ENCODE peak calls at places on chromosomes 3 and 15, in ten cellular contexts. T is naive thymus-derived CD4-positive, alpha-beta T cell; I is activated CD4-positive, alpha-beta memory T cell treated with anti-CD3 and anti-CD28 coated beads for 36 hours; Y is CD4-positive, CD25-positive, alpha-beta regulatory T cell; R is dorsolateral prefrontal cortex; L is A673; A is anterior cingulate cortex; N is IMR-90; F is AG09309; M is substantia nigra. Q is an unnamed sample.

GRCh38 chr15:31465083-31465955 is 138.7 kb downstream of the KLF13 start:
- DNase-seq in T (no peak), I (peak), Y (no peak), R (no peak), L (no peak), A (no peak), N (no peak), F (no peak), M (no peak), Q (no peak)

GRCh38 chr3:40130721-40131120 is 178.8 kb upstream of the EIF1B start:
- DNase-seq in T (no peak), I (no peak), Y (no peak), R (no peak), L (no peak), A (no peak), N (no peak), F (no peak), M (no peak), Q (no peak)

GRCh38 chr3:126982125-126982521 is 792 bp upstream of the PLXNA1 start:
- DNase-seq in T (no peak), I (peak), Y (no peak), R (no peak), L (no peak), A (no peak), N (peak), F (no peak), M (no peak), Q (no peak)

GRCh38 chr15:67446449-67446848 is 74.5 kb upstream of the C15orf61 start:
- DNase-seq in T (no peak), I (no peak), Y (no peak), R (no peak), L (no peak), A (no peak), N (no peak), F (no peak), M (no peak), Q (no peak)

GRCh38 chr3:108489776-108490175 is 20.6 kb downstream of the MYH15 start:
- DNase-seq in T (peak), I (peak), Y (peak), R (no peak), L (peak), A (no peak), N (peak), F (no peak), M (peak), Q (peak)

GRCh38 chr3:46368569-46368968 is 2.2 kb upstream of the CCR5 start:
- DNase-seq in T (no peak), I (peak), Y (peak), R (peak), L (no peak), A (no peak), N (no peak), F (no peak), M (no peak), Q (peak)

GRCh38 chr3:34363871-34364270 is 565.4 kb downstream of the PDCD6IP start:
- DNase-seq in T (no peak), I (no peak), Y (no peak), R (no peak), L (no peak), A (no peak), N (no peak), F (no peak), M (no peak), Q (no peak)

GRCh38 chr3:52489453-52489852 is 5.7 kb upstream of the STAB1 start:
- DNase-seq in T (no peak), I (no peak), Y (no peak), R (no peak), L (no peak), A (no peak), N (no peak), F (no peak), M (no peak), Q (no peak)

GRCh38 chr15:68410466-68411200 is 21.3 kb downstream of the ITGA11 start:
- DNase-seq in T (no peak), I (no peak), Y (no peak), R (no peak), L (no peak), A (no peak), N (no peak), F (no peak), M (no peak), Q (no peak)

GRCh38 chr15:91963051-91963450 is 109.5 kb downstream of the SLCO3A1 start:
- DNase-seq in T (no peak), I (no peak), Y (no peak), R (no peak), L (no peak), A (no peak), N (no peak), F (no peak), M (no peak), Q (no peak)

GRCh38 chr3:136750209-136750921 is 1.8 kb downstream of the STAG1 start:
- DNase-seq in T (no peak), I (no peak), Y (no peak), R (no peak), L (no peak), A (no peak), N (no peak), F (no peak), M (no peak), Q (peak)

GRCh38 chr3:35426581-35426980 is 212.7 kb upstream of the ARPP21 start:
- DNase-seq in T (no peak), I (no peak), Y (no peak), R (no peak), L (no peak), A (no peak), N (no peak), F (no peak), M (no peak), Q (no peak)

GRCh38 chr3:10245313-10245712 is 2.9 kb upstream of the TATDN2 start:
- DNase-seq in T (no peak), I (no peak), Y (no peak), R (no peak), L (no peak), A (no peak), N (no peak), F (no peak), M (no peak), Q (no peak)

GRCh38 chr3:126450219-126450618 is 25.5 kb downstream of the ZXDC start:
- DNase-seq in T (no peak), I (no peak), Y (no peak), R (no peak), L (no peak), A (no peak), N (no peak), F (no peak), M (no peak), Q (no peak)

GRCh38 chr3:179449621-179450020 is 1.6 kb downstream of the GNB4 start:
- DNase-seq in T (no peak), I (no peak), Y (no peak), R (no peak), L (no peak), A (no peak), N (peak), F (no peak), M (no peak), Q (no peak)

GRCh38 chr3:72633101-72633500 is 215.1 kb downstream of the SHQ1 start:
- DNase-seq in T (no peak), I (no peak), Y (no peak), R (no peak), L (no peak), A (no peak), N (no peak), F (no peak), M (no peak), Q (no peak)

GRCh38 chr15:85094685-85095084 is 113.0 kb downstream of the PDE8A start:
- DNase-seq in T (no peak), I (no peak), Y (no peak), R (no peak), L (no peak), A (no peak), N (peak), F (no peak), M (no peak), Q (no peak)

GRCh38 chr3:197430961-197431910 is 124.5 kb downstream of the BDH1 start:
- DNase-seq in T (no peak), I (no peak), Y (no peak), R (no peak), L (no peak), A (no peak), N (peak), F (peak), M (no peak), Q (no peak)

GRCh38 chr3:94301346-94301745 is 238.5 kb downstream of the NSUN3 start:
- DNase-seq in T (no peak), I (no peak), Y (no peak), R (no peak), L (no peak), A (no peak), N (no peak), F (no peak), M (no peak), Q (no peak)

GRCh38 chr15:53716909-53717878 is 42.3 kb downstream of the WDR72 start:
- DNase-seq in T (no peak), I (no peak), Y (no peak), R (no peak), L (peak), A (no peak), N (no peak), F (no peak), M (no peak), Q (no peak)

GRCh38 chr3:58169371-58169770 is 41.4 kb downstream of the DNASE1L3 start:
- DNase-seq in T (no peak), I (no peak), Y (no peak), R (no peak), L (no peak), A (no peak), N (no peak), F (no peak), M (no peak), Q (no peak)

GRCh38 chr15:40428183-40428582 is 12.6 kb upstream of the BAHD1 start:
- DNase-seq in T (no peak), I (no peak), Y (no peak), R (no peak), L (no peak), A (no peak), N (no peak), F (no peak), M (no peak), Q (no peak)

GRCh38 chr3:160473978-160474377 is 24.4 kb upstream of the TRIM59 start:
- DNase-seq in T (no peak), I (no peak), Y (no peak), R (no peak), L (no peak), A (no peak), N (peak), F (peak), M (no peak), Q (no peak)

GRCh38 chr3:163508212-163508611 is 1570.1 kb downstream of the SI start:
- DNase-seq in T (no peak), I (no peak), Y (no peak), R (no peak), L (no peak), A (no peak), N (no peak), F (no peak), M (no peak), Q (no peak)

GRCh38 chr3:13832130-13832529 is 47.7 kb downstream of the WNT7A start:
- DNase-seq in T (no peak), I (no peak), Y (no peak), R (no peak), L (no peak), A (no peak), N (no peak), F (no peak), M (no peak), Q (no peak)

GRCh38 chr3:5160926-5161858 is 26.3 kb upstream of the EDEM1 start:
- DNase-seq in T (no peak), I (peak), Y (no peak), R (no peak), L (peak), A (no peak), N (no peak), F (no peak), M (no peak), Q (no peak)

GRCh38 chr3:43759297-43759782 is 68.6 kb downstream of the ABHD5 start:
- DNase-seq in T (no peak), I (peak), Y (peak), R (peak), L (no peak), A (no peak), N (peak), F (no peak), M (no peak), Q (peak)

GRCh38 chr15:70240082-70240481 is 142.4 kb upstream of the TLE3 start:
- DNase-seq in T (no peak), I (peak), Y (no peak), R (no peak), L (no peak), A (no peak), N (no peak), F (no peak), M (no peak), Q (no peak)

GRCh38 chr15:29345549-29346525 is 76.2 kb upstream of the NSMCE3 start:
- DNase-seq in T (no peak), I (no peak), Y (no peak), R (no peak), L (no peak), A (no peak), N (no peak), F (no peak), M (no peak), Q (no peak)

GRCh38 chr3:76063811-76064210 is 278.5 kb upstream of the ZNF717 start:
- DNase-seq in T (no peak), I (no peak), Y (no peak), R (no peak), L (no peak), A (no peak), N (no peak), F (no peak), M (no peak), Q (no peak)

GRCh38 chr3:178618197-178618596 is 82.0 kb downstream of the KCNMB2 start:
- DNase-seq in T (no peak), I (no peak), Y (no peak), R (no peak), L (no peak), A (no peak), N (peak), F (peak), M (no peak), Q (no peak)

Q was measured in activated CD4-positive, alpha-beta T cell treated with anti-CD3 and anti-CD28 coated beads, Interleukin-2, amount 10 ng/mL, durations not matched to agents 24 days and 14 days.